ENCODE peak calls at places on chromosomes 4 and X, in seven cellular contexts. M, Y, P, S, I, O and R are unnamed samples.

GRCh38 chr4:16483540-16483939 is 257.3 kb upstream of the TAPT1 start:
- DNase-seq in P (no peak), Y (no peak), I (no peak), M (no peak), S (no peak), O (no peak), R (no peak)

GRCh38 chrX:3638280-3638873 is 75.1 kb downstream of the PRKX start:
- DNase-seq in S (no peak), Y (peak), I (peak), O (no peak), P (no peak), M (peak), R (peak)

GRCh38 chrX:39388730-39389129 is 587.5 kb downstream of the MID1IP1 start:
- DNase-seq in M (no peak), S (no peak), Y (no peak), I (no peak), P (no peak), O (no peak), R (no peak)

GRCh38 chr4:156946508-156947197 is 24.9 kb downstream of the PDGFC start:
- DNase-seq in M (no peak), Y (no peak), P (no peak), I (peak), S (no peak), O (peak), R (no peak)

GRCh38 chr4:67083496-67083895 is 461.8 kb downstream of the CENPC start:
- DNase-seq in Y (no peak), P (no peak), I (no peak), O (no peak), M (no peak), S (no peak), R (no peak)

GRCh38 chrX:43882294-43882681 is at the start of gene MAOB:
- DNase-seq in P (peak), Y (peak), M (no peak), I (no peak), S (no peak), O (no peak), R (peak)

GRCh38 chr4:100907465-100908454 is 389.9 kb upstream of the EMCN start:
- DNase-seq in I (no peak), Y (no peak), M (no peak), S (no peak), P (no peak), O (no peak), R (no peak)

GRCh38 chrX:63354484-63354883 is 3.4 kb upstream of the SPIN4 start:
- DNase-seq in P (no peak), Y (peak), S (no peak), I (no peak), O (no peak), M (no peak), R (no peak)

GRCh38 chr4:174538876-174539250 is 16.6 kb upstream of the HPGD start:
- DNase-seq in M (no peak), P (no peak), I (no peak), O (no peak), S (no peak), Y (no peak), R (no peak)

GRCh38 chr4:7320413-7320812 is 114.3 kb downstream of the PSAPL1 start:
- DNase-seq in P (no peak), Y (no peak), M (no peak), O (no peak), I (no peak), S (no peak), R (no peak)

GRCh38 chrX:49073641-49074575 is at the start of gene PRAF2:
- DNase-seq in P (peak), Y (peak), S (peak), M (peak), O (peak), I (peak), R (peak)
- TF ChIP-seq CTCF in P (no peak), Y (no peak), S (no peak), M (no peak), O (peak), I (peak), R (no peak)

GRCh38 chr4:140641789-140642439 is 73.2 kb upstream of the UCP1 start:
- DNase-seq in S (no peak), M (no peak), O (no peak), P (peak), Y (no peak), I (no peak), R (no peak)
- TF ChIP-seq CTCF in S (no peak), M (no peak), O (no peak), P (no peak), Y (no peak), I (no peak), R (no peak)

DNA sequence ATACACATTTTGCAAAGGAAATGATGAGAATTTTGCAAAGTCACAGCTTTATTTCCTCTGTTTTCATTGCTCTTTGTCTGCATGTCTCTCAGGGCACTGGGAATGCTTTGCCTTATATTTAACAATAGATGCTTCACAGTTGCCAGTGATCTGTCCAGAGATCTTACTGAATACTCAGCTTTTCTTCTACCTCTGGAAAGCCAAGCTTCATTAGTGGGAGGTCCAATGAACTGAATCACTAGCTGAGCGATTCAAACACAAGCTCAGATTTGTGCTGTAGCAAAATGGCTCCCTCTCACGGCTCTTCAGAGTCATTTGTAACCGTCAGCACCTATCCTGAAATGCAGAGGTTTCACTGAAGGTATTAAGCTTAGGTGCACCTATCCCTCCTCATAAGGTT is 138.9 kb downstream of the DCLK2 start:
- DNase-seq in O (no peak), P (no peak), Y (no peak), S (no peak), I (peak), M (no peak), R (no peak)
- TF ChIP-seq CTCF in O (peak), P (no peak), Y (no peak), S (no peak), I (peak), M (no peak), R (no peak)

DNA sequence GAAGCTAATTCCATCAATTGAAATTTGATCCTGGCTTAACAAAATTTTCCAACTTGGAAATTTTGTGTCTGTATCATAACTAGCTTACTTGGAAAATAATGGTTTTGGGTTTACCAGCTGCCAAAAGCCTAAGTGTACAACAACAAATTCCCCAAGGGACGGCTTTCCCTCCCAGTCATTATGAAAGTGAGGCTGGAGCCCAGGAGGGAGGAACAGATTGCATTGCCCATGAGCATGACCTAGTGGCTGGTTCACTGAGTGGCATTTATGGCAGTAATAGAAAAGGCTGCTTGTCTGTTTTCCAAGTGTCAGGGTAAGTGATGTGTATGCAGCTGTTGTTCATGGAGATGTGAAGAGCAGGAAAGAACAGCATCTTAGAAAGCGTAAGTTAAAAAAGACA is 70.8 kb upstream of the HHIP start:
- DNase-seq in P (no peak), S (no peak), O (no peak), M (no peak), Y (peak), I (no peak), R (peak)
- TF ChIP-seq CTCF in P (no peak), S (no peak), O (no peak), M (no peak), Y (no peak), I (no peak), R (peak)

DNA sequence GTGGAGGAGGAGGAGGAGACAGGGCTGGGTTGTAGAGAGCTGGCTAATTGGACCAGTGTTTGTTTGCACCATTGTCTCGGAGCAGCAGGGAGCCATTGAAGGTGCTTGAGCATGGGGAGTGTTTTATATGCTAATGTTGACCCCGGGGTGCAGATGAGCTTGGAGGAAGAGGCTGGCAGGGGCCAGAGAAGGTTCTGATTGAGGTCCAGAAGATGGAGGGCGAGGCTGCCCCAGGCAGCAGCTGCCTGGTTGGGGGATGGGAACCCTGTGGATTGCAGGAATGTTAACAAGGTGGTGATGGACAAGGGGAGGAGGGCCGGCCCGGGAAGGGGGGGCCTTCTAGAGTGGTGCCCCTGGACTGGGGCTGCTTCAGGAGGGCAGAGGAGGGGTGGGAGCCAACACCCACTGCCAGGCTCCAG is 18.0 kb downstream of the DOK7 start:
- DNase-seq in I (no peak), O (no peak), Y (no peak), S (no peak), M (no peak), P (no peak), R (no peak)
- TF ChIP-seq CTCF in I (no peak), O (no peak), Y (no peak), S (no peak), M (no peak), P (no peak), R (no peak)

DNA sequence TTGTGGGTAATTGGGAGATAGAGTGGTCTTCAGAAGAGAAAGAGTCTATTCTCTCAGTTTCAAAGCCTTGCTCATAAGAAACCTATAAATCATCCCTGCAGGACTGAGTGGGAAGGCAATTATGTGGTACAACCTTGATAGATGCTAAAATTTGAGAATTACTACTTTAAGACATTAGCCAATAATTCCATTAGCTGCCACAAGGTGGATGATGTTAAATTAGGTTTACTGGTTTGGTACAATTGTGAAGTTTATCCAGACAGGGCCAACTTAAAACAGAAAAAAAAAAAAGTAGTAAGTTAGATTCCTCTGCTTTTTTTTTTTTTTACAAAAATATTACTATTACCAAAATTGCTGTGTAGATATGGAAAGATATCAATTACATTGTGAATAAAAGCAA is 73.2 kb upstream of the AMOT start:
- DNase-seq in P (no peak), O (no peak), I (no peak), M (no peak), Y (no peak), S (no peak), R (no peak)
- TF ChIP-seq CTCF in P (no peak), O (no peak), I (no peak), M (peak), Y (no peak), S (no peak), R (peak)

GRCh38 chr4:88033309-88033708 is 25.9 kb downstream of the PKD2 start:
- DNase-seq in Y (peak), M (peak), P (no peak), S (no peak), I (peak), O (no peak), R (peak)
- TF ChIP-seq CTCF in Y (peak), M (peak), P (peak), S (peak), I (peak), O (peak), R (peak)

GRCh38 chrX:68808686-68809357 is 20.0 kb upstream of the EFNB1 start:
- DNase-seq in S (no peak), O (no peak), P (no peak), I (peak), M (no peak), Y (peak), R (no peak)

DNA sequence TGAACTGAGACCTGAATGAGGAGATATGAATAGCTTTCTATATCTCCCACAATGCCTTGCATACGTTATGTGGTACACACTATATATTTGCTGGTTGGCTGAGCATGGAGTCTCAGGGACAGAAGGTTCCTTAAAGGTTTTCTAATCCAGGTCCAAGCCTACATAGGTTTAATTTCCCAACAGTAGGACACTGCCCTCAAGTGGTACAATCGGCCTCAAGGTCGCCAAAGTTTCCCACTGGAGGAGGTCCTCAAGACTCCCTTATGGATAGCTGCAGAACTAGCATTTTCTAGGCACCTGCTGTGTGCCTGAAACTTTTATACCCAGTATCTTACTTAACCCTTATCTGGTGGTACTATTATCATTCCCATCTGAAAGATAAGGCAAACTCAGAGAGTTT is 21.0 kb upstream of the EFNB1 start:
- DNase-seq in P (no peak), M (no peak), S (no peak), I (no peak), Y (peak), O (no peak), R (no peak)
- TF ChIP-seq CTCF in P (no peak), M (peak), S (no peak), I (peak), Y (no peak), O (no peak), R (peak)